ENCODE peak calls at places on chromosomes 11 and 22, in ten cellular contexts. J, W, S, A, O, E, R, H, D and C are unnamed samples.

GRCh38 chr11:75383246-75383645 is 16.1 kb upstream of the RPS3 start:
- DNase-seq in J (no peak), W (no peak), S (no peak), A (no peak), O (no peak), E (peak), R (no peak), H (no peak), D (peak), C (no peak)

GRCh38 chr11:108558222-108558621 is 35.3 kb downstream of the EXPH5 start:
- DNase-seq in J (no peak), W (no peak), S (no peak), A (no peak), O (no peak), E (no peak), R (no peak), H (no peak), D (no peak), C (no peak)

GRCh38 chr11:124113890-124114289 is 1.4 kb upstream of the VWA5A start:
- DNase-seq in J (no peak), W (no peak), S (peak), A (peak), O (peak), E (no peak), R (peak), H (no peak), D (no peak), C (no peak)

GRCh38 chr11:43788394-43788793 is 92.2 kb upstream of the ALKBH3 start:
- DNase-seq in J (no peak), W (no peak), S (peak), A (no peak), O (no peak), E (peak), R (no peak), H (no peak), D (no peak), C (no peak)

GRCh38 chr11:569273-569885 is 6.9 kb upstream of the PHRF1 start:
- DNase-seq in J (no peak), W (no peak), S (no peak), A (no peak), O (no peak), E (no peak), R (no peak), H (no peak), D (no peak), C (no peak)

GRCh38 chr11:37946155-37946766 is 1348.2 kb upstream of the RAG2 start:
- DNase-seq in J (peak), W (no peak), S (peak), A (peak), O (peak), E (peak), R (peak), H (no peak), D (no peak), C (no peak)

GRCh38 chr11:58774164-58774593 is 42.4 kb upstream of the GLYAT start:
- DNase-seq in J (no peak), W (no peak), S (no peak), A (no peak), O (no peak), E (no peak), R (no peak), H (no peak), D (no peak), C (no peak)

GRCh38 chr11:130847517-130847916 is 68.8 kb downstream of the SNX19 start:
- DNase-seq in J (no peak), W (no peak), S (no peak), A (peak), O (peak), E (no peak), R (no peak), H (no peak), D (no peak), C (no peak)

GRCh38 chr11:70398834-70399680 is 728 bp downstream of the CTTN start:
- DNase-seq in J (peak), W (no peak), S (peak), A (no peak), O (no peak), E (no peak), R (no peak), H (no peak), D (no peak), C (no peak)

GRCh38 chr11:69613594-69613993 is 27.4 kb upstream of the CCND1 start:
- DNase-seq in J (no peak), W (no peak), S (no peak), A (no peak), O (no peak), E (no peak), R (no peak), H (no peak), D (no peak), C (no peak)

GRCh38 chr22:23613193-23613973 is 18.7 kb downstream of the DRICH1 start:
- DNase-seq in J (no peak), W (no peak), S (no peak), A (peak), O (peak), E (no peak), R (no peak), H (no peak), D (no peak), C (no peak)

GRCh38 chr22:49879871-49880270 is 26.2 kb downstream of the ZBED4 start:
- DNase-seq in J (no peak), W (no peak), S (peak), A (no peak), O (no peak), E (no peak), R (no peak), H (no peak), D (no peak), C (no peak)

GRCh38 chr22:26581769-26582168 is 8.2 kb downstream of the TPST2 start:
- DNase-seq in J (no peak), W (no peak), S (no peak), A (no peak), O (no peak), E (no peak), R (no peak), H (no peak), D (no peak), C (no peak)

GRCh38 chr22:24338701-24339451 is 68.2 kb downstream of the SPECC1L start:
- DNase-seq in J (no peak), W (no peak), S (no peak), A (no peak), O (peak), E (no peak), R (no peak), H (no peak), D (no peak), C (no peak)

GRCh38 chr22:28410050-28410816 is 269.4 kb downstream of the TTC28 start:
- DNase-seq in J (no peak), W (no peak), S (no peak), A (peak), O (peak), E (no peak), R (peak), H (no peak), D (no peak), C (no peak)

GRCh38 chr11:102494216-102494615 is 36.3 kb downstream of the MMP7 start:
- DNase-seq in J (no peak), W (no peak), S (peak), A (peak), O (peak), E (no peak), R (no peak), H (no peak), D (peak), C (no peak)

GRCh38 chr11:128764617-128765095 is 70.8 kb downstream of the FLI1 start:
- DNase-seq in J (no peak), W (no peak), S (no peak), A (no peak), O (no peak), E (peak), R (no peak), H (peak), D (no peak), C (no peak)